ENCODE peak calls at places on chromosomes 7 and 10, in five cellular contexts. D is progenitor cell of endocrine pancreas; M is T-cell; E is activated CD4-positive, alpha-beta T cell treated with anti-CD3 and anti-CD28 coated beads for 4 hours; W is brain pericyte. F is an unnamed sample.

GRCh38 chr10:103661198-103661950 is 167.9 kb downstream of the NEURL1 start:
- DNase-seq in D (no peak), M (peak), E (peak), W (peak), F (peak)

GRCh38 chr7:71408276-71408675 is 276.3 kb downstream of the GALNT17 start:
- DNase-seq in D (no peak), M (no peak), E (no peak), W (no peak), F (no peak)

GRCh38 chr7:22454446-22454845 is 45.5 kb downstream of the STEAP1B start:
- DNase-seq in D (no peak), M (no peak), E (no peak), W (no peak), F (no peak)

GRCh38 chr7:141704741-141705140 is 2.8 kb upstream of the DENND11 start:
- DNase-seq in D (no peak), M (no peak), E (no peak), W (no peak), F (no peak)

GRCh38 chr10:43683451-43684197 is 34.9 kb upstream of the ZNF32 start:
- DNase-seq in D (no peak), M (no peak), E (no peak), W (no peak), F (peak)

GRCh38 chr7:15686957-15687644 is 618 bp upstream of the MEOX2 start:
- DNase-seq in D (no peak), M (no peak), E (no peak), W (no peak), F (no peak)

GRCh38 chr10:3422282-3422681 is 249.7 kb upstream of the PITRM1 start:
- DNase-seq in D (no peak), M (no peak), E (no peak), W (no peak), F (no peak)

GRCh38 chr10:80966326-80966986 is 428.8 kb downstream of the SH2D4B start:
- DNase-seq in D (no peak), M (no peak), E (no peak), W (no peak), F (no peak)

GRCh38 chr7:157693071-157693520 is 356.3 kb downstream of the DNAJB6 start:
- DNase-seq in D (no peak), M (no peak), E (no peak), W (no peak), F (no peak)